ENCODE peak calls at places on chromosomes 4 and X, in ten cellular contexts. One of them, this sample, is unnamed.

GRCh38 chr4:141248029-141248428 is 27.3 kb downstream of the ZNF330 start:
- DNase-seq in naive thymus-derived CD4-positive, alpha-beta T cell: no peak
- DNase-seq in fibroblast of mammary gland: peak
- DNase-seq in mucosa of descending colon: no peak
- DNase-seq in heart left ventricle: no peak
- DNase-seq in foreskin fibroblast: peak
- DNase-seq in transverse colon: no peak
- DNase-seq in NT2/D1: no peak
- DNase-seq in GM23248: peak
- DNase-seq in heart right ventricle: no peak
- DNase-seq in this sample: peak

GRCh38 chrX:41014776-41015175 is 70.5 kb upstream of the USP9X start:
- DNase-seq in naive thymus-derived CD4-positive, alpha-beta T cell: no peak
- DNase-seq in foreskin fibroblast: no peak
- DNase-seq in mucosa of descending colon: no peak
- DNase-seq in fibroblast of mammary gland: peak
- DNase-seq in heart right ventricle: no peak
- DNase-seq in heart left ventricle: no peak
- DNase-seq in NT2/D1: no peak
- DNase-seq in GM23248: peak
- DNase-seq in transverse colon: no peak
- DNase-seq in this sample: no peak

GRCh38 chrX:77014655-77015377 is 432.4 kb upstream of the FGF16 start:
- DNase-seq in transverse colon: no peak
- DNase-seq in heart left ventricle: no peak
- DNase-seq in foreskin fibroblast: no peak
- DNase-seq in GM23248: no peak
- DNase-seq in mucosa of descending colon: no peak
- DNase-seq in fibroblast of mammary gland: no peak
- DNase-seq in NT2/D1: peak
- DNase-seq in heart right ventricle: no peak
- DNase-seq in naive thymus-derived CD4-positive, alpha-beta T cell: no peak
- DNase-seq in this sample: no peak

GRCh38 chr4:20019310-20020015 is 232.2 kb upstream of the SLIT2 start:
- DNase-seq in mucosa of descending colon: no peak
- DNase-seq in heart left ventricle: no peak
- DNase-seq in transverse colon: peak
- DNase-seq in GM23248: peak
- DNase-seq in heart right ventricle: no peak
- DNase-seq in naive thymus-derived CD4-positive, alpha-beta T cell: no peak
- DNase-seq in foreskin fibroblast: no peak
- DNase-seq in fibroblast of mammary gland: peak
- DNase-seq in NT2/D1: no peak
- DNase-seq in this sample: no peak

GRCh38 chr4:56764775-56765174 is 56.7 kb downstream of the SPINK2 start:
- DNase-seq in transverse colon: no peak
- DNase-seq in GM23248: peak
- DNase-seq in foreskin fibroblast: peak
- DNase-seq in NT2/D1: no peak
- DNase-seq in fibroblast of mammary gland: peak
- DNase-seq in mucosa of descending colon: no peak
- DNase-seq in naive thymus-derived CD4-positive, alpha-beta T cell: no peak
- DNase-seq in heart right ventricle: no peak
- DNase-seq in heart left ventricle: no peak
- DNase-seq in this sample: peak

GRCh38 chr4:182680196-182680771 is 236.9 kb downstream of the DCTD start:
- DNase-seq in transverse colon: no peak
- DNase-seq in heart right ventricle: peak
- DNase-seq in NT2/D1: no peak
- DNase-seq in fibroblast of mammary gland: no peak
- DNase-seq in naive thymus-derived CD4-positive, alpha-beta T cell: no peak
- DNase-seq in GM23248: no peak
- DNase-seq in mucosa of descending colon: no peak
- DNase-seq in foreskin fibroblast: no peak
- DNase-seq in heart left ventricle: peak
- DNase-seq in this sample: no peak

GRCh38 chr4:76894537-76894936 is 3.4 kb downstream of the SOWAHB start:
- DNase-seq in heart left ventricle: no peak
- DNase-seq in fibroblast of mammary gland: no peak
- DNase-seq in heart right ventricle: no peak
- DNase-seq in mucosa of descending colon: no peak
- DNase-seq in GM23248: no peak
- DNase-seq in naive thymus-derived CD4-positive, alpha-beta T cell: no peak
- DNase-seq in NT2/D1: no peak
- DNase-seq in foreskin fibroblast: no peak
- DNase-seq in transverse colon: no peak
- DNase-seq in this sample: no peak

GRCh38 chrX:103687696-103688191 is 1.2 kb upstream of the MORF4L2 start:
- DNase-seq in NT2/D1: peak
- DNase-seq in transverse colon: peak
- DNase-seq in fibroblast of mammary gland: peak
- DNase-seq in GM23248: peak
- DNase-seq in foreskin fibroblast: peak
- DNase-seq in mucosa of descending colon: peak
- DNase-seq in naive thymus-derived CD4-positive, alpha-beta T cell: peak
- DNase-seq in heart right ventricle: peak
- DNase-seq in heart left ventricle: peak
- DNase-seq in this sample: peak

GRCh38 chr4:184247421-184247820 is 29.7 kb upstream of the ENPP6 start:
- DNase-seq in fibroblast of mammary gland: no peak
- DNase-seq in heart right ventricle: no peak
- DNase-seq in GM23248: no peak
- DNase-seq in transverse colon: no peak
- DNase-seq in heart left ventricle: no peak
- DNase-seq in mucosa of descending colon: no peak
- DNase-seq in NT2/D1: no peak
- DNase-seq in foreskin fibroblast: no peak
- DNase-seq in naive thymus-derived CD4-positive, alpha-beta T cell: no peak
- DNase-seq in this sample: no peak

GRCh38 chr4:130026185-130026584 is 930.2 kb downstream of the C4orf33 start:
- DNase-seq in foreskin fibroblast: no peak
- DNase-seq in heart right ventricle: no peak
- DNase-seq in GM23248: no peak
- DNase-seq in transverse colon: no peak
- DNase-seq in heart left ventricle: no peak
- DNase-seq in mucosa of descending colon: no peak
- DNase-seq in fibroblast of mammary gland: no peak
- DNase-seq in NT2/D1: peak
- DNase-seq in naive thymus-derived CD4-positive, alpha-beta T cell: no peak
- DNase-seq in this sample: no peak

GRCh38 chrX:135425026-135425425 is 3.3 kb downstream of the SMIM10L2A start:
- DNase-seq in heart right ventricle: no peak
- DNase-seq in naive thymus-derived CD4-positive, alpha-beta T cell: no peak
- DNase-seq in NT2/D1: no peak
- DNase-seq in transverse colon: no peak
- DNase-seq in mucosa of descending colon: no peak
- DNase-seq in fibroblast of mammary gland: no peak
- DNase-seq in heart left ventricle: no peak
- DNase-seq in GM23248: no peak
- DNase-seq in foreskin fibroblast: no peak
- DNase-seq in this sample: no peak

GRCh38 chrX:135421932-135422809 is at the start of gene SMIM10L2A:
- DNase-seq in GM23248: peak
- DNase-seq in heart left ventricle: no peak
- DNase-seq in NT2/D1: no peak
- DNase-seq in mucosa of descending colon: no peak
- DNase-seq in heart right ventricle: no peak
- DNase-seq in transverse colon: no peak
- DNase-seq in foreskin fibroblast: no peak
- DNase-seq in fibroblast of mammary gland: no peak
- DNase-seq in naive thymus-derived CD4-positive, alpha-beta T cell: no peak
- DNase-seq in this sample: no peak

GRCh38 chrX:135424469-135424868 is 2.7 kb downstream of the SMIM10L2A start:
- DNase-seq in GM23248: no peak
- DNase-seq in transverse colon: no peak
- DNase-seq in heart right ventricle: no peak
- DNase-seq in mucosa of descending colon: no peak
- DNase-seq in fibroblast of mammary gland: no peak
- DNase-seq in naive thymus-derived CD4-positive, alpha-beta T cell: no peak
- DNase-seq in NT2/D1: no peak
- DNase-seq in heart left ventricle: no peak
- DNase-seq in foreskin fibroblast: no peak
- DNase-seq in this sample: no peak

GRCh38 chrX:135420831-135421230 is 913 bp upstream of the SMIM10L2A start:
- DNase-seq in heart right ventricle: no peak
- DNase-seq in GM23248: no peak
- DNase-seq in naive thymus-derived CD4-positive, alpha-beta T cell: no peak
- DNase-seq in fibroblast of mammary gland: no peak
- DNase-seq in foreskin fibroblast: no peak
- DNase-seq in mucosa of descending colon: no peak
- DNase-seq in NT2/D1: no peak
- DNase-seq in transverse colon: no peak
- DNase-seq in heart left ventricle: no peak
- DNase-seq in this sample: no peak

DNA sequence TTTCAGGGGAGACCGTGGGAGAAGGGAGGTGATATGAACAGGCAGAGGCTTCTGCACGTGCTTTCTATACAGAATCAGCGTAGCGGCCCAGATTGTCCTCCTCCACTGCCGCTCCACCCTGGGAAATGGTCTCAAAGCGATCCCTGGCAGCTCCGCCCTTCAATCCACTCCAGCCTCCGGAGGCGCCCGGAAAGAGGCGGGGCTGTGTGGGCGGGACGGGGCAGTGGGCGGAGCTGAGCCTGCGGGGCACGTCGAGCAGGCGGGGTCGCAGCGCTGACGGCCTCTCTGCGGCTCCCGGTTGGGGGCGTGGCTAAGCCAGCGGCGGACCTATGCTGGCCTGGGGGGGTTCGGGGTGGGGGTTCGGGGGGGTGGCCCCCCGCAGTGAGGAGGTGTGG is 210 bp upstream of the SMIM10L2A start:
- DNase-seq in heart right ventricle: peak
- DNase-seq in naive thymus-derived CD4-positive, alpha-beta T cell: peak
- DNase-seq in heart left ventricle: peak
- DNase-seq in foreskin fibroblast: peak
- DNase-seq in fibroblast of mammary gland: peak
- DNase-seq in mucosa of descending colon: peak
- DNase-seq in NT2/D1: peak
- DNase-seq in GM23248: peak
- DNase-seq in transverse colon: peak
- DNase-seq in this sample: peak
- H3K4me3 ChIP-seq in heart right ventricle: peak
- H3K4me3 ChIP-seq in naive thymus-derived CD4-positive, alpha-beta T cell: peak
- H3K4me3 ChIP-seq in heart left ventricle: peak
- H3K4me3 ChIP-seq in foreskin fibroblast: peak
- H3K4me3 ChIP-seq in fibroblast of mammary gland: peak
- H3K4me3 ChIP-seq in mucosa of descending colon: no peak
- H3K4me3 ChIP-seq in NT2/D1: no peak
- H3K4me3 ChIP-seq in GM23248: no peak
- H3K4me3 ChIP-seq in transverse colon: peak
- H3K4me3 ChIP-seq in this sample: peak

DNA sequence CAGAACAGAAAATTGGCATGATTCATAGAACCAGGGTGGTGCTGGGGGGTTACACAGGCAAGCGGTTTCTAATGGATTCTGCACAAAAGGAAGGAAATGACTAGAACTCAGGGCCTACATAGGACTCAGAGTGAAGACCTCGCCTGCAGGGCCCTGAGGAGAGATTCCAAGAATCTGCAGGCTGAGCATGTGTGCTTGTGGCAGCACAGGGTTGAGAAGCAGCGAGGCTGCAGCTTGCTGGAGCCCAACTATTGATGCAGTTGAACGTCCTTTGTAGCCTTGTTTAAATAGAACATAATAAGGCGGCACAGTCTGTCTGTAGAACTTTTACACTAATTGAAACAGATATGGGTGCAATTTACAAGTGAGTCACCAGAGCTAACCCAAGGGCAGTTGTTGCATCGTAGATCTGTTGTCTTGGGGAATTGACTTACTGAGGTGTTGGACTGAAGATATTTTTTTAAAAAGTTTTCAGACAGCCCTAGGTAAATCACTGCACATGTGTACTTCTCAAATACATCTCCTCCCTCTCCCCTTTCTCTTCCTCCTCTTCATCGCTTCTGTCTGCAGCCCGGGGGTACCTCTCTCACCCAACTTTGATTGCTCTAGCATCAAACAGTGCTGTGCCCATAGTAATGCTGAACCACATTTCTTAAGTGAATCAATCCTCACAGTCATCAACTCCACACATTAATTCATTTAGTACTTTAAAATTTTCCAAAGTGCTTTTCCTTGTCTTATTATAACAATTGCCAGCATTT is 58.3 kb downstream of the RHOH start:
- DNase-seq in heart left ventricle: no peak
- DNase-seq in mucosa of descending colon: no peak
- DNase-seq in NT2/D1: no peak
- DNase-seq in naive thymus-derived CD4-positive, alpha-beta T cell: no peak
- DNase-seq in transverse colon: no peak
- DNase-seq in GM23248: peak
- DNase-seq in heart right ventricle: no peak
- DNase-seq in foreskin fibroblast: peak
- DNase-seq in fibroblast of mammary gland: peak
- DNase-seq in this sample: peak
- H3K4me3 ChIP-seq in heart left ventricle: no peak
- H3K4me3 ChIP-seq in mucosa of descending colon: no peak
- H3K4me3 ChIP-seq in NT2/D1: no peak
- H3K4me3 ChIP-seq in naive thymus-derived CD4-positive, alpha-beta T cell: no peak
- H3K4me3 ChIP-seq in transverse colon: no peak
- H3K4me3 ChIP-seq in GM23248: no peak
- H3K4me3 ChIP-seq in heart right ventricle: no peak
- H3K4me3 ChIP-seq in foreskin fibroblast: no peak
- H3K4me3 ChIP-seq in fibroblast of mammary gland: no peak
- H3K4me3 ChIP-seq in this sample: no peak

GRCh38 chrX:153966841-153967535 is 4.6 kb downstream of the HCFC1 start:
- DNase-seq in NT2/D1: no peak
- DNase-seq in transverse colon: no peak
- DNase-seq in GM23248: peak
- DNase-seq in heart left ventricle: peak
- DNase-seq in mucosa of descending colon: no peak
- DNase-seq in heart right ventricle: no peak
- DNase-seq in naive thymus-derived CD4-positive, alpha-beta T cell: no peak
- DNase-seq in fibroblast of mammary gland: peak
- DNase-seq in foreskin fibroblast: peak
- DNase-seq in this sample: no peak
- H3K4me3 ChIP-seq in NT2/D1: no peak
- H3K4me3 ChIP-seq in transverse colon: no peak
- H3K4me3 ChIP-seq in GM23248: no peak
- H3K4me3 ChIP-seq in heart left ventricle: no peak
- H3K4me3 ChIP-seq in mucosa of descending colon: no peak
- H3K4me3 ChIP-seq in heart right ventricle: no peak
- H3K4me3 ChIP-seq in naive thymus-derived CD4-positive, alpha-beta T cell: peak
- H3K4me3 ChIP-seq in fibroblast of mammary gland: no peak
- H3K4me3 ChIP-seq in foreskin fibroblast: no peak
- H3K4me3 ChIP-seq in this sample: peak

GRCh38 chr4:68344049-68344448 is 5.8 kb downstream of the YTHDC1 start:
- DNase-seq in fibroblast of mammary gland: no peak
- DNase-seq in foreskin fibroblast: no peak
- DNase-seq in GM23248: no peak
- DNase-seq in heart right ventricle: no peak
- DNase-seq in heart left ventricle: no peak
- DNase-seq in naive thymus-derived CD4-positive, alpha-beta T cell: no peak
- DNase-seq in mucosa of descending colon: no peak
- DNase-seq in NT2/D1: no peak
- DNase-seq in transverse colon: no peak
- DNase-seq in this sample: no peak
- H3K4me3 ChIP-seq in fibroblast of mammary gland: no peak
- H3K4me3 ChIP-seq in foreskin fibroblast: no peak
- H3K4me3 ChIP-seq in GM23248: no peak
- H3K4me3 ChIP-seq in heart right ventricle: no peak
- H3K4me3 ChIP-seq in heart left ventricle: no peak
- H3K4me3 ChIP-seq in naive thymus-derived CD4-positive, alpha-beta T cell: peak
- H3K4me3 ChIP-seq in mucosa of descending colon: no peak
- H3K4me3 ChIP-seq in NT2/D1: no peak
- H3K4me3 ChIP-seq in transverse colon: no peak
- H3K4me3 ChIP-seq in this sample: no peak